ENCODE peak calls at places on chromosomes 2 and 18, in four cellular contexts. D is NCI-H2029 treated with DMSO at 0.1 percent for 48 hours, I is iPS-NIHi11, O is AG08395. R is an unnamed sample.

GRCh38 chr2:152037711-152038110 is 61.1 kb downstream of the CACNB4 start:
- DNase-seq in D (no peak), I (no peak), O (no peak), R (no peak)

GRCh38 chr2:53104263-53104662 is 663.3 kb upstream of the CHAC2 start:
- DNase-seq in D (no peak), I (peak; percentile 35), O (no peak), R (no peak)

GRCh38 chr2:67050621-67051020 is 346.5 kb upstream of the ETAA1 start:
- DNase-seq in D (no peak), I (no peak), O (no peak), R (no peak)

GRCh38 chr2:239839306-239839705 is 185.8 kb downstream of the NDUFA10 start:
- DNase-seq in D (no peak), I (no peak), O (no peak), R (no peak)

GRCh38 chr2:235595420-235596010 is 101.7 kb downstream of the AGAP1 start:
- DNase-seq in D (no peak), I (peak; percentile 66), O (peak; percentile 76), R (peak; percentile 69)

GRCh38 chr2:215748446-215748845 is 264.9 kb downstream of the MREG start:
- DNase-seq in D (no peak), I (no peak), O (peak; percentile 37), R (no peak)

GRCh38 chr2:43534569-43534968 is 61.3 kb downstream of the THADA start:
- DNase-seq in D (no peak), I (no peak), O (no peak), R (no peak)

GRCh38 chr2:69692424-69692823 is 48.9 kb upstream of the AAK1 start:
- DNase-seq in D (no peak), I (no peak), O (peak; percentile 69), R (no peak)

GRCh38 chr2:237488901-237489860 is 2.1 kb downstream of the MLPH start:
- DNase-seq in D (peak; percentile 46), I (no peak), O (peak; percentile 31), R (no peak)

GRCh38 chr2:217444509-217444908 is 558.3 kb downstream of the TNS1 start:
- DNase-seq in D (no peak), I (no peak), O (no peak), R (no peak)

GRCh38 chr18:56127322-56128099 is 510.9 kb downstream of the TXNL1 start:
- DNase-seq in D (no peak), I (no peak), O (peak; percentile 13), R (no peak)

GRCh38 chr18:67425724-67426123 is 90.8 kb downstream of the DSEL start:
- DNase-seq in D (no peak), I (no peak), O (peak; percentile 77), R (no peak)

GRCh38 chr2:73685770-73686438 is 43.7 kb upstream of the NAT8 start:
- DNase-seq in D (no peak), I (no peak), O (no peak), R (no peak)

GRCh38 chr2:3114406-3115185 is 263.0 kb downstream of the EIPR1 start:
- DNase-seq in D (no peak), I (no peak), O (no peak), R (no peak)

GRCh38 chr2:197558393-197558792 is 42.5 kb downstream of the MOB4 start:
- DNase-seq in D (no peak), I (no peak), O (no peak), R (no peak)

GRCh38 chr2:145909175-145909574 is 1389.3 kb upstream of the ZEB2 start:
- DNase-seq in D (no peak), I (no peak), O (no peak), R (no peak)

GRCh38 chr2:215672406-215672805 is 236.5 kb upstream of the FN1 start:
- DNase-seq in D (no peak), I (no peak), O (no peak), R (no peak)

GRCh38 chr2:16050261-16051045 is 110.1 kb downstream of the MYCN start:
- DNase-seq in D (no peak), I (no peak), O (no peak), R (no peak)

R was measured in frontal cortex.